ENCODE peak calls at places on chromosomes 16 and 17, in ten cellular contexts. M is brain microvascular endothelial cell; B is fibroblast of pulmonary artery; U is choroid plexus epithelial cell; D is omental fat pad; N is CD8-positive, alpha-beta T cell; F is adrenal gland; O is astrocyte of the cerebellum; C is LNCaP clone FGC; Q is HFFc6. E is an unnamed sample.

GRCh38 chr16:8675183-8676159 is 1.1 kb downstream of the ABAT start:
- DNase-seq in M (no peak), F (no peak), O (no peak), N (peak), U (peak), C (no peak), Q (no peak), B (no peak), D (no peak), E (no peak)

GRCh38 chr17:31319253-31319661 is 2.2 kb downstream of the EVI2A start:
- DNase-seq in M (no peak), Q (no peak), N (no peak), C (no peak), O (no peak), B (no peak), U (no peak), F (no peak), D (no peak), E (no peak)

GRCh38 chr17:30957741-30958140 is 13.1 kb upstream of the RNF135 start:
- DNase-seq in N (no peak), M (no peak), C (no peak), U (no peak), F (no peak), O (no peak), Q (no peak), B (no peak), D (no peak), E (no peak)

GRCh38 chr16:63461248-63461841 is 1425.1 kb upstream of the CDH8 start:
- DNase-seq in B (peak), F (peak), U (peak), M (peak), D (no peak), O (peak), C (peak), N (no peak), Q (peak), E (peak)

GRCh38 chr16:31200821-31201510 is 1.6 kb downstream of the PYCARD start:
- DNase-seq in C (no peak), N (peak), B (no peak), O (no peak), F (no peak), Q (peak), M (no peak), D (no peak), U (peak), E (no peak)

GRCh38 chr17:57487552-57487951 is 231.2 kb downstream of the MSI2 start:
- DNase-seq in F (no peak), N (no peak), M (no peak), D (no peak), B (no peak), C (no peak), Q (no peak), O (no peak), U (no peak), E (no peak)

GRCh38 chr17:60745544-60745943 is 67.9 kb downstream of the BCAS3 start:
- DNase-seq in U (peak), C (no peak), M (no peak), B (peak), D (no peak), N (no peak), F (no peak), O (no peak), Q (no peak), E (no peak)

GRCh38 chr17:56891751-56892150 is 22.1 kb downstream of the TRIM25 start:
- DNase-seq in O (no peak), M (no peak), F (no peak), C (no peak), U (no peak), B (no peak), N (peak), Q (no peak), D (no peak), E (no peak)

GRCh38 chr16:741986-742629 is 1.3 kb upstream of the CIAO3 start:
- DNase-seq in U (no peak), M (no peak), F (no peak), Q (no peak), C (no peak), B (no peak), O (no peak), N (no peak), D (no peak), E (no peak)

GRCh38 chr17:6496116-6496481 is 51.8 kb downstream of the PIMREG start:
- DNase-seq in N (no peak), U (no peak), F (no peak), D (no peak), Q (no peak), C (no peak), B (no peak), O (no peak), M (no peak), E (no peak)

GRCh38 chr16:81807767-81808166 is 28.7 kb downstream of the PLCG2 start:
- DNase-seq in U (no peak), O (no peak), C (no peak), Q (no peak), F (no peak), D (no peak), M (no peak), N (no peak), B (no peak), E (no peak)

GRCh38 chr16:50591800-50592771 is 43.9 kb downstream of the NKD1 start:
- DNase-seq in C (peak), U (no peak), F (peak), N (no peak), B (no peak), Q (no peak), D (no peak), M (no peak), O (peak), E (no peak)

GRCh38 chr16:70324998-70325765 is 21.5 kb upstream of the DDX19A start:
- DNase-seq in Q (no peak), U (no peak), C (peak), M (no peak), F (no peak), B (no peak), O (no peak), N (no peak), D (no peak), E (no peak)

GRCh38 chr17:75576661-75577060 is 10.9 kb upstream of the MYO15B start:
- DNase-seq in O (no peak), M (no peak), B (no peak), C (no peak), F (no peak), D (no peak), N (no peak), U (no peak), Q (no peak), E (no peak)

GRCh38 chr17:39946551-39947330 is 16.1 kb upstream of the GSDMA start:
- DNase-seq in O (no peak), Q (no peak), D (no peak), N (no peak), M (no peak), F (no peak), U (no peak), C (no peak), B (no peak), E (no peak)

GRCh38 chr17:44361292-44362055 is 2.2 kb downstream of the FAM171A2 start:
- DNase-seq in D (no peak), N (no peak), O (no peak), U (no peak), C (no peak), M (no peak), B (no peak), Q (no peak), F (no peak), E (no peak)

GRCh38 chr17:64240261-64240740 is 22.8 kb downstream of the TEX2 start:
- DNase-seq in M (no peak), B (peak), Q (peak), D (no peak), N (no peak), F (peak), C (no peak), O (no peak), U (no peak), E (no peak)

GRCh38 chr17:49445561-49445960 is 30.9 kb upstream of the PHB1 start:
- DNase-seq in B (no peak), F (no peak), N (no peak), D (no peak), C (no peak), M (no peak), O (no peak), Q (no peak), U (no peak), E (no peak)

GRCh38 chr16:86823895-86824671 is 245.7 kb downstream of the FOXL1 start:
- DNase-seq in B (peak), U (peak), M (peak), C (no peak), Q (no peak), O (peak), D (no peak), N (no peak), F (no peak), E (peak)

GRCh38 chr16:22373662-22374310 is 633 bp downstream of the CDR2 start:
- DNase-seq in U (no peak), D (peak), M (no peak), C (no peak), F (peak), N (peak), Q (peak), B (no peak), O (no peak), E (peak)

GRCh38 chr16:85017151-85017550 is 5.8 kb upstream of the ZDHHC7 start:
- DNase-seq in F (no peak), Q (no peak), C (no peak), B (no peak), O (no peak), N (no peak), U (peak), D (no peak), M (peak), E (no peak)
- TF ChIP-seq CTCF in F (no peak), Q (no peak), C (no peak), B (no peak), O (no peak), N (no peak), U (no peak), D (no peak), M (no peak), E (no peak)

GRCh38 chr16:75488322-75488721 is 6.9 kb downstream of the CHST6 start:
- DNase-seq in O (no peak), U (no peak), C (no peak), Q (no peak), M (no peak), F (peak), D (no peak), N (no peak), B (no peak), E (no peak)

GRCh38 chr16:75494184-75494583 is 1.1 kb downstream of the CHST6 start:
- DNase-seq in C (no peak), M (no peak), U (no peak), O (no peak), F (no peak), B (no peak), N (no peak), Q (no peak), D (no peak), E (no peak)

GRCh38 chr16:75496546-75496945 is 1.3 kb upstream of the CHST6 start:
- DNase-seq in N (no peak), D (no peak), Q (no peak), F (no peak), B (no peak), O (no peak), C (no peak), M (no peak), U (peak), E (no peak)

GRCh38 chr16:75494696-75495601 is at the start of gene CHST6:
- DNase-seq in O (no peak), U (peak), Q (no peak), F (peak), B (no peak), M (peak), D (no peak), C (no peak), N (no peak), E (peak)

GRCh38 chr16:75491876-75492275 is 3.4 kb downstream of the CHST6 start:
- DNase-seq in O (no peak), C (peak), D (no peak), M (no peak), N (no peak), B (no peak), Q (peak), U (no peak), F (peak), E (no peak)
- TF ChIP-seq CTCF in O (peak), C (peak), D (no peak), M (peak), N (no peak), B (no peak), Q (peak), U (peak), F (peak), E (peak)

GRCh38 chr17:79609175-79609589 is 1.7 kb downstream of the RBFOX3 start:
- DNase-seq in N (no peak), B (no peak), C (no peak), F (no peak), O (no peak), U (no peak), M (no peak), D (no peak), Q (no peak), E (no peak)

GRCh38 chr17:79606487-79606886 is 4.4 kb downstream of the RBFOX3 start:
- DNase-seq in Q (no peak), B (no peak), F (no peak), U (no peak), N (no peak), O (no peak), C (no peak), D (no peak), M (no peak), E (no peak)

GRCh38 chr17:79609616-79610150 is 1.2 kb downstream of the RBFOX3 start:
- DNase-seq in N (no peak), M (no peak), B (no peak), D (no peak), U (no peak), F (no peak), Q (no peak), C (no peak), O (no peak), E (no peak)

GRCh38 chr17:79608729-79609039 is 2.2 kb downstream of the RBFOX3 start:
- DNase-seq in F (no peak), D (no peak), M (no peak), B (no peak), C (no peak), Q (no peak), O (no peak), U (no peak), N (no peak), E (no peak)

GRCh38 chr17:79607941-79608728 is 2.7 kb downstream of the RBFOX3 start:
- DNase-seq in M (peak), F (no peak), N (no peak), C (peak), Q (no peak), O (no peak), D (no peak), U (peak), B (peak), E (no peak)
- TF ChIP-seq CTCF in M (peak), F (no peak), N (no peak), C (peak), Q (no peak), O (no peak), D (no peak), U (no peak), B (no peak), E (no peak)

DNA sequence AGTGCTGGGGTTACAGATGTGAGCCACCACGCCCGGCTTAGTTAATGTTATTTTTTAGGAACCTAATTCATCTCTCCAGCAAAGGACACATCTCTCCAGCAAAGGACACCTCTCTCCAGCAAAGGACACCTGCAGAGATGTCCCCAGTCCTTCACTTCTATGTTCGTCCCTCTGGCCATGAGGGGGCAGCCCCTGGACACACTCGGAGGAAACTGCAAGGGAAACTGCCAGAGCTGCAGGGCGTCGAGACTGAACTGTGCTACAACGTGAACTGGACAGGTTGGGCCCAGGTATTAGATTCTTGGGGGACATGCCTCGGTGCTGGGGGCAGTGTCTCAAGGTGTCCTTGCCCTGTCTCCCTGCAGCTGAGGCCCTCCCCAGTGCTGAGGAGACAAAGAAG is 4.7 kb downstream of the PFAS start:
- DNase-seq in B (peak), Q (no peak), C (no peak), M (no peak), N (no peak), F (no peak), O (no peak), U (peak), D (no peak), E (peak)
- TF ChIP-seq CTCF in B (peak), Q (no peak), C (peak), M (no peak), N (no peak), F (no peak), O (no peak), U (peak), D (no peak), E (peak)

GRCh38 chr17:17950806-17951205 is 21.4 kb downstream of the TOM1L2 start:
- DNase-seq in Q (no peak), F (no peak), B (no peak), M (no peak), D (no peak), U (no peak), C (no peak), N (no peak), O (no peak), E (no peak)
- TF ChIP-seq CTCF in Q (peak), F (no peak), B (peak), M (peak), D (no peak), U (peak), C (no peak), N (no peak), O (peak), E (peak)

GRCh38 chr16:52562770-52563169 is 15.8 kb upstream of the TOX3 start:
- DNase-seq in B (no peak), C (no peak), D (no peak), U (no peak), M (no peak), N (no peak), O (no peak), Q (no peak), F (no peak), E (no peak)
- TF ChIP-seq CTCF in B (no peak), C (no peak), D (no peak), U (no peak), M (no peak), N (no peak), O (no peak), Q (no peak), F (no peak), E (no peak)

GRCh38 chr16:84465154-84465553 is 39.3 kb downstream of the MEAK7 start:
- DNase-seq in B (no peak), N (no peak), O (no peak), M (no peak), F (no peak), D (peak), Q (no peak), C (no peak), U (no peak), E (no peak)
- TF ChIP-seq CTCF in B (no peak), N (no peak), O (no peak), M (no peak), F (no peak), D (no peak), Q (no peak), C (no peak), U (peak), E (no peak)

GRCh38 chr16:88931373-88931900 is 45.6 kb downstream of the CBFA2T3 start:
- DNase-seq in N (no peak), F (no peak), Q (no peak), B (no peak), U (no peak), M (no peak), D (no peak), C (no peak), O (no peak), E (no peak)

GRCh38 chr16:88932929-88933328 is 44.1 kb downstream of the CBFA2T3 start:
- DNase-seq in B (no peak), F (no peak), C (no peak), D (no peak), U (no peak), N (no peak), M (no peak), O (no peak), Q (no peak), E (no peak)

GRCh38 chr16:88931936-88932335 is 45.1 kb downstream of the CBFA2T3 start:
- DNase-seq in F (no peak), D (no peak), N (no peak), Q (no peak), U (no peak), C (no peak), M (no peak), O (no peak), B (no peak), E (no peak)

GRCh38 chr16:88936008-88936912 is 40.7 kb downstream of the CBFA2T3 start:
- DNase-seq in N (no peak), F (no peak), D (no peak), Q (no peak), O (no peak), U (no peak), M (no peak), B (no peak), C (no peak), E (no peak)

DNA sequence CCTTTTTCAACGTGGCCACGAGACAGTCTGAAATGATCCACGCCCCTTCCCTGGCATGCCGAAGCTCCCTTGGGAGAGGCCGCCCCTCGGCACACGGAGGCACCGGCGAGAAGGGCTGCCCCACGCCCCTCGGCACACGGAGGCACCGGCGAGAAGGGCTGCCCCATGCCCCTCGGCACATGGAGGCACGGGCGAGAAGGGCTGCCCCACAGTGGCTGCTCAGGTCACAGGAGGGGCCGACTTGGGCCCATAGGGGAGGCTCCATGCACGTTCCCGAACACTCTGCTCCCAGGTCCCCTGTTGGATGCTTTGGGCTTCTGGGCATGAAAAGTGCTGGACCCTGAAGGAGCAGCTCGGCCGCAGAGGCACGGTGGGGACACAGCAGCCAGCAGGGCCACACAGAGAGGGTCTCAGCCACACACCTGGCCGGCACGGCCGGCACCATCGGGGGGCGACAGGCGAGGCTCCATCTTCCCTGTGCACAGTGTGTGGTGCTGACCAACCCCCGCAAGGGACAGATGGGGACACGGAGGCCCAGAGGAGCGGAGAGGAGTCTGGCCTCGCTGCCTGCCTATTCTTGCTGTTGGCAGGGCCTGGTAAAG is 42.8 kb downstream of the CBFA2T3 start:
- DNase-seq in M (no peak), B (no peak), U (no peak), O (no peak), F (no peak), D (no peak), Q (no peak), N (no peak), C (no peak), E (no peak)
- TF ChIP-seq CTCF in M (no peak), B (no peak), U (no peak), O (no peak), F (no peak), D (no peak), Q (no peak), N (no peak), C (no peak), E (no peak)

GRCh38 chr16:52071101-52071500 is 475.8 kb downstream of the TOX3 start:
- DNase-seq in U (no peak), Q (no peak), B (no peak), C (no peak), M (no peak), O (no peak), D (no peak), N (no peak), F (no peak), E (no peak)

GRCh38 chr16:52069866-52070265 is 477.1 kb downstream of the TOX3 start:
- DNase-seq in Q (peak), O (no peak), N (no peak), C (peak), M (peak), F (no peak), U (peak), D (no peak), B (peak), E (peak)

GRCh38 chr16:52070341-52071057 is 476.4 kb downstream of the TOX3 start:
- DNase-seq in M (no peak), B (no peak), O (no peak), D (no peak), F (no peak), U (no peak), C (peak), N (no peak), Q (no peak), E (no peak)

GRCh38 chr16:52066951-52067350 is 480.0 kb downstream of the TOX3 start:
- DNase-seq in U (no peak), B (no peak), C (no peak), F (no peak), D (no peak), M (no peak), O (no peak), Q (no peak), N (no peak), E (no peak)

GRCh38 chr16:52068447-52069074 is 478.4 kb downstream of the TOX3 start:
- DNase-seq in Q (peak), F (no peak), O (no peak), M (peak), D (no peak), U (peak), C (peak), B (peak), N (no peak), E (peak)
- TF ChIP-seq CTCF in Q (peak), F (no peak), O (peak), M (peak), D (no peak), U (no peak), C (peak), B (no peak), N (no peak), E (peak)

GRCh38 chr17:17314501-17315071 is 11.4 kb downstream of the NT5M start:
- DNase-seq in D (no peak), F (no peak), N (no peak), U (no peak), C (no peak), M (no peak), Q (no peak), B (no peak), O (no peak), E (no peak)

GRCh38 chr17:17315142-17315821 is 12.1 kb downstream of the NT5M start:
- DNase-seq in F (no peak), U (no peak), B (no peak), N (no peak), O (no peak), Q (no peak), D (no peak), C (peak), M (no peak), E (no peak)

GRCh38 chr17:17313350-17313991 is 10.3 kb downstream of the NT5M start:
- DNase-seq in M (no peak), O (no peak), F (peak), Q (no peak), B (peak), D (no peak), U (peak), C (no peak), N (peak), E (no peak)
- TF ChIP-seq CTCF in M (peak), O (peak), F (peak), Q (peak), B (peak), D (no peak), U (peak), C (peak), N (peak), E (peak)